ENCODE peak calls at places on chromosomes 4 and X, in five cellular contexts. One of them, this sample, is unnamed.

GRCh38 chrX:123184858-123185251 is 777 bp downstream of the GRIA3 start:
- DNase-seq in K562: no peak
- DNase-seq in SK-N-SH: peak
- DNase-seq in GM12878: no peak
- DNase-seq in GM12891: no peak
- DNase-seq in this sample: no peak

GRCh38 chrX:13024911-13025454 is 19.4 kb downstream of the FAM9C start:
- DNase-seq in K562: no peak
- DNase-seq in SK-N-SH: no peak
- DNase-seq in GM12878: no peak
- DNase-seq in GM12891: no peak
- DNase-seq in this sample: no peak

GRCh38 chrX:55342533-55343501 is 78.1 kb upstream of the PAGE3 start:
- DNase-seq in K562: peak
- DNase-seq in SK-N-SH: peak
- DNase-seq in GM12878: peak
- DNase-seq in GM12891: peak
- DNase-seq in this sample: peak

GRCh38 chrX:336227-336626 is 17.6 kb upstream of the GTPBP6 start:
- DNase-seq in K562: no peak
- DNase-seq in SK-N-SH: no peak
- DNase-seq in GM12878: no peak
- DNase-seq in GM12891: no peak
- DNase-seq in this sample: no peak

GRCh38 chr4:70969076-70969475 is 24.4 kb upstream of the DCK start:
- DNase-seq in K562: no peak
- DNase-seq in SK-N-SH: no peak
- DNase-seq in GM12878: no peak
- DNase-seq in GM12891: no peak
- DNase-seq in this sample: no peak

GRCh38 chr4:59608466-59608865 is 1591.7 kb upstream of the ADGRL3 start:
- DNase-seq in K562: no peak
- DNase-seq in SK-N-SH: no peak
- DNase-seq in GM12878: no peak
- DNase-seq in GM12891: no peak
- DNase-seq in this sample: no peak

GRCh38 chr4:173934201-173934600 is 349.3 kb downstream of the FBXO8 start:
- DNase-seq in K562: no peak
- DNase-seq in SK-N-SH: no peak
- DNase-seq in GM12878: no peak
- DNase-seq in GM12891: no peak
- DNase-seq in this sample: no peak

GRCh38 chr4:87240341-87240740 is 19.9 kb upstream of the KLHL8 start:
- DNase-seq in K562: no peak
- DNase-seq in SK-N-SH: no peak
- DNase-seq in GM12878: no peak
- DNase-seq in GM12891: no peak
- DNase-seq in this sample: no peak

GRCh38 chr4:6984611-6985115 is 58.5 kb upstream of the TADA2B start:
- DNase-seq in K562: no peak
- DNase-seq in SK-N-SH: no peak
- DNase-seq in GM12878: no peak
- DNase-seq in GM12891: no peak
- DNase-seq in this sample: no peak

GRCh38 chrX:70636218-70636617 is 191.6 kb downstream of the DLG3 start:
- DNase-seq in K562: no peak
- DNase-seq in SK-N-SH: no peak
- DNase-seq in GM12878: no peak
- DNase-seq in GM12891: no peak
- DNase-seq in this sample: no peak

GRCh38 chrX:15674514-15674898 is 9.9 kb upstream of the CLTRN start:
- DNase-seq in K562: peak
- DNase-seq in SK-N-SH: peak
- DNase-seq in GM12878: peak
- DNase-seq in GM12891: peak
- DNase-seq in this sample: no peak

GRCh38 chrX:154097003-154097596 is 417 bp downstream of the MECP2 start:
- DNase-seq in K562: peak
- DNase-seq in SK-N-SH: peak
- DNase-seq in GM12878: no peak
- DNase-seq in GM12891: peak
- DNase-seq in this sample: peak

GRCh38 chrX:131626681-131627296 is 82.9 kb downstream of the OR13H1 start:
- DNase-seq in K562: no peak
- DNase-seq in SK-N-SH: peak
- DNase-seq in GM12878: no peak
- DNase-seq in GM12891: no peak
- DNase-seq in this sample: no peak

GRCh38 chr4:165404080-165404479 is 25.3 kb downstream of the CPE start:
- DNase-seq in K562: no peak
- DNase-seq in SK-N-SH: no peak
- DNase-seq in GM12878: no peak
- DNase-seq in GM12891: no peak
- DNase-seq in this sample: no peak

GRCh38 chrX:133090410-133090809 is 6.5 kb downstream of the USP26 start:
- DNase-seq in K562: no peak
- DNase-seq in SK-N-SH: no peak
- DNase-seq in GM12878: no peak
- DNase-seq in GM12891: no peak
- DNase-seq in this sample: no peak

GRCh38 chrX:85084770-85085393 is 81.2 kb downstream of the APOOL start:
- DNase-seq in K562: peak
- DNase-seq in SK-N-SH: peak
- DNase-seq in GM12878: peak
- DNase-seq in GM12891: peak
- DNase-seq in this sample: peak

GRCh38 chrX:133674726-133675470 is 259.6 kb upstream of the GPC4 start:
- DNase-seq in K562: no peak
- DNase-seq in SK-N-SH: no peak
- DNase-seq in GM12878: no peak
- DNase-seq in GM12891: no peak
- DNase-seq in this sample: no peak

GRCh38 chr4:23485793-23486192 is 404.1 kb downstream of the PPARGC1A start:
- DNase-seq in K562: no peak
- DNase-seq in SK-N-SH: no peak
- DNase-seq in GM12878: no peak
- DNase-seq in GM12891: no peak
- DNase-seq in this sample: no peak

DNA sequence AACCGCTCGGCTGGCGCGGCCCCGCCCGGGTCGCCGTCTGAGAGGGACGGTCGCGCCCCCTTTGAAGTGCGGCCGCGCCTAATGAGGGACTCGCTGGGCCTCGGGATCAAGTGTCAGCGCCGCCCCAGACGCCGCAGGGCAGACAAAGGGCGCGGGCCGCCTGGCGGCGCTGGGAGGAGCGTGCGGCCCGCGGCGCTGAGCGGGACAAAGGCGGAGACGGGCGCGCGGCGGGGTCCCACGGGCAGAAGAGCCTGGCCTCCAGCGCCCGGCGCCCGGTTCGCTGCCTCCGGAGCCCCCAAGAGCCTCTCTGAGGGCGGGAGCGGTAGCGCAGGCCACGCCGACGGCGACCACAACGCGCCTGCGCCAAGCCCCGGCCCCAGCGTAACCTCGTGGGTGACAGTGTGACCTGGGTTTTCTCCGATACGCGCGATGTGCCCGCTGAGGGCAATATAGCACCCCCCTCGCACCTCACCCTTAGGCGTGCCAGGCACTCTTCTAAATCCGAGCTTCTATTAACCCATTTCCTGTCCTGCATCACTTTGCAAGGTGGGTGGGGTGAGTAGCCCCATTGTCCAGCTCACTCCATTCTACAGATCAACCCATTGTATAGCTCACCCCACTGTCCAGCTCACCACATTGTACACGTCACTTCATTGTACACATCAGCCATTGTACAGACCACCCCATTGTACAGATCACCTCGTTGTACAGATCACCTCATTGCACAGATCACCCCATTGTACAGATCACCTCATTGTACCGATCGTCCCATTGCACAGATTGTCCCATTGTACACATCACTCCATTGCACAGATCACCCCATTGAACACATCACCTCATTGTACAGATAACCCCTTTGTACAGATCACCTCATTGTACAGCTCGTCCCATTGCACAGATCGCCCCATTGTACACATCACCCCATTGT is 33.7 kb upstream of the STX18 start:
- DNase-seq in K562: peak
- DNase-seq in SK-N-SH: peak
- DNase-seq in GM12878: peak
- DNase-seq in GM12891: peak
- DNase-seq in this sample: peak
- TF ChIP-seq TAF1 in K562: no peak
- TF ChIP-seq TAF1 in SK-N-SH: peak
- TF ChIP-seq TAF1 in GM12878: no peak
- TF ChIP-seq TAF1 in GM12891: no peak
- TF ChIP-seq TAF1 in this sample: no peak

DNA sequence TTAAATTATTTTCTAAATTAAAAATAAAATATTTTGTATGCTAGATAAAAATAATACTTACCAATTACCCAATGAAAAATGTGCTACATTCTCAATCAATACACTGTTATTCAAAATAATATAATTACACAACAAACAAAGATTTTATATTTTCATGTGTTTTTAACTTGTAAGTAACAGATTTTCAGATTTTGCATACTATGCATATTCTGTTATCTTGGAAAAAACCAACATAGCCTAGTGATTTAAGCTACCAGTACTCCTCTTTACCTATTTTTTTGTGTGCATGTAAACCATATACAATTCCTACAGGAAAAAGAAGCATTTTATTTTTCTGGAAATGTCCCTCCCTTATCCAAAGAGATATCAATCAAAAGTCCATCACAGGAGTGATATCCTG is 10.0 kb upstream of the GNRHR start:
- DNase-seq in K562: no peak
- DNase-seq in SK-N-SH: no peak
- DNase-seq in GM12878: no peak
- DNase-seq in GM12891: no peak
- DNase-seq in this sample: no peak
- TF ChIP-seq TAF1 in K562: no peak
- TF ChIP-seq TAF1 in SK-N-SH: no peak
- TF ChIP-seq TAF1 in GM12878: no peak
- TF ChIP-seq TAF1 in GM12891: no peak
- TF ChIP-seq TAF1 in this sample: no peak

DNA sequence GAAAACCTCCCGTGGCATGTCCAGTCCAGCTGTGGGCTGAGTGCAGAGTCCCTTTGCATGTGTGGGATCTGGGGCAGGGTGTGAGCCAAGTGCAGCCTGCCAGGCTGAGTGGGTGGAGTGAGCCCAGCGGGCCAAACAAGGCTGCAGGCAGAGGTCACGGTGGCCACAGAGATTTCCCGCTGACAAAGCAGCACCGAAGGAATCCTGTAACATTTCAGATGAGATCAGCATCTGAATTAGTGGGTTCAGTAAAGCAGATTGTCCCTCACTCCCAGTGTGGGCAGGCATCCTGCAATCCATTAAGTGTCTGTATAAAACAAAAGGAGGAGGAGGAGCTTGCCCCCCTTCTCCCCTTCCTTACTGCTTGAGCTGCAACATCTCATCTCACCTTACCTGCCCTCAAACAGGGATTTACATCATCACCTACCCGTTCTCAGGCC is 324.4 kb downstream of the FAT4 start:
- DNase-seq in K562: no peak
- DNase-seq in SK-N-SH: peak
- DNase-seq in GM12878: no peak
- DNase-seq in GM12891: no peak
- DNase-seq in this sample: no peak
- TF ChIP-seq TAF1 in K562: no peak
- TF ChIP-seq TAF1 in SK-N-SH: no peak
- TF ChIP-seq TAF1 in GM12878: no peak
- TF ChIP-seq TAF1 in GM12891: no peak
- TF ChIP-seq TAF1 in this sample: no peak

GRCh38 chr4:158500054-158500453 is 21.6 kb upstream of the RXFP1 start:
- DNase-seq in K562: no peak
- DNase-seq in SK-N-SH: no peak
- DNase-seq in GM12878: no peak
- DNase-seq in GM12891: no peak
- DNase-seq in this sample: no peak
- TF ChIP-seq TAF1 in K562: no peak
- TF ChIP-seq TAF1 in SK-N-SH: no peak
- TF ChIP-seq TAF1 in GM12878: no peak
- TF ChIP-seq TAF1 in GM12891: no peak
- TF ChIP-seq TAF1 in this sample: no peak